ENCODE peak calls at places on chromosomes 6 and 20, in seven cellular contexts. E is cardiac fibroblast, N is OCI-LY7, U is upper lobe of right lung, A is cardiac muscle cell, Z is heart right ventricle, T is fibroblast of pulmonary artery. F is an unnamed sample.

GRCh38 chr6:156933201-156934053 is 156.2 kb downstream of the ARID1B start:
- DNase-seq in E (no peak), N (peak; percentile 58), U (peak; percentile 77), A (peak; percentile 59), Z (no peak), T (no peak), F (no peak)

GRCh38 chr20:1369970-1370369 is 22.9 kb downstream of the FKBP1A start:
- DNase-seq in E (no peak), N (no peak), U (no peak), A (no peak), Z (no peak), T (no peak), F (no peak)

GRCh38 chr6:144582939-144583613 is 297.9 kb downstream of the UTRN start:
- DNase-seq in E (peak; percentile 34), N (peak; percentile 63), U (peak; percentile 65), A (peak; percentile 24), Z (peak; percentile 32), T (no peak), F (peak; percentile 49)

GRCh38 chr6:42406296-42407280 is 45.1 kb downstream of the TRERF1 start:
- DNase-seq in E (peak; percentile 39), N (no peak), U (no peak), A (no peak), Z (peak; percentile 50), T (peak; percentile 73), F (peak; percentile 43)

GRCh38 chr6:135181333-135182119 is 418 bp downstream of the MYB start:
- DNase-seq in E (no peak), N (peak; percentile 44), U (no peak), A (no peak), Z (no peak), T (no peak), F (peak; percentile 22)

GRCh38 chr20:51924509-51924908 is 122.2 kb upstream of the SALL4 start:
- DNase-seq in E (no peak), N (no peak), U (no peak), A (no peak), Z (no peak), T (no peak), F (no peak)

GRCh38 chr20:22080985-22081384 is 375.5 kb downstream of the PAX1 start:
- DNase-seq in E (no peak), N (no peak), U (no peak), A (no peak), Z (no peak), T (no peak), F (no peak)

GRCh38 chr20:44955270-44955669 is 4.9 kb downstream of the TOMM34 start:
- DNase-seq in E (no peak), N (no peak), U (no peak), A (no peak), Z (no peak), T (no peak), F (no peak)

GRCh38 chr6:168577496-168577895 is 136.5 kb downstream of the SMOC2 start:
- DNase-seq in E (no peak), N (no peak), U (no peak), A (no peak), Z (no peak), T (no peak), F (no peak)

GRCh38 chr20:63538204-63539091 is 1.3 kb upstream of the PTK6 start:
- DNase-seq in E (no peak), N (peak; percentile 29), U (peak; percentile 89), A (no peak), Z (no peak), T (peak; percentile 38), F (no peak)

GRCh38 chr6:82178084-82178758 is 69.3 kb downstream of the IBTK start:
- DNase-seq in E (peak; percentile 65), N (no peak), U (no peak), A (no peak), Z (no peak), T (peak; percentile 73), F (peak; percentile 57)

GRCh38 chr20:23396961-23397620 is 24.2 kb downstream of the NAPB start:
- DNase-seq in E (peak; percentile 25), N (no peak), U (no peak), A (no peak), Z (no peak), T (peak; percentile 21), F (peak; percentile 36)

GRCh38 chr6:20833881-20834515 is 299.7 kb downstream of the CDKAL1 start:
- DNase-seq in E (no peak), N (no peak), U (no peak), A (no peak), Z (no peak), T (peak; percentile 36), F (no peak)

GRCh38 chr20:31666258-31667042 is 28.7 kb downstream of the COX4I2 start:
- DNase-seq in E (no peak), N (peak; percentile 35), U (peak; percentile 83), A (no peak), Z (peak; percentile 65), T (no peak), F (no peak)

GRCh38 chr6:35808688-35809087 is 3.5 kb downstream of the LHFPL5 start:
- DNase-seq in E (no peak), N (no peak), U (no peak), A (no peak), Z (no peak), T (peak; percentile 32), F (no peak)

GRCh38 chr20:5767493-5768098 is 17.4 kb downstream of the SHLD1 start:
- DNase-seq in E (no peak), N (no peak), U (no peak), A (no peak), Z (no peak), T (no peak), F (no peak)

GRCh38 chr20:8722277-8722928 is 346.5 kb upstream of the PLCB4 start:
- DNase-seq in E (peak; percentile 81), N (peak; percentile 76), U (no peak), A (peak; percentile 71), Z (peak; percentile 43), T (peak; percentile 87), F (peak; percentile 72)

GRCh38 chr20:37333848-37334318 is 12.1 kb upstream of the SRC start:
- DNase-seq in E (no peak), N (peak; percentile 23), U (no peak), A (no peak), Z (no peak), T (no peak), F (no peak)

GRCh38 chr6:27213544-27214125 is 33.9 kb upstream of the PRSS16 start:
- DNase-seq in E (peak; percentile 7), N (no peak), U (no peak), A (no peak), Z (no peak), T (peak; percentile 12), F (peak; percentile 49)

GRCh38 chr20:38260378-38261053 is at the start of gene KIAA1755:
- DNase-seq in E (no peak), N (no peak), U (no peak), A (peak; percentile 8), Z (peak; percentile 36), T (no peak), F (peak; percentile 39)

GRCh38 chr6:41594326-41594725 is 43.9 kb upstream of the MDFI start:
- DNase-seq in E (no peak), N (no peak), U (no peak), A (no peak), Z (no peak), T (no peak), F (no peak)

GRCh38 chr6:113306552-113307145 is 550.5 kb upstream of the MARCKS start:
- DNase-seq in E (peak; percentile 48), N (peak; percentile 43), U (peak; percentile 68), A (peak; percentile 63), Z (peak; percentile 40), T (peak; percentile 29), F (no peak)

GRCh38 chr6:131728296-131728939 is 17.6 kb upstream of the CTAGE9 start:
- DNase-seq in E (no peak), N (no peak), U (no peak), A (no peak), Z (no peak), T (no peak), F (peak; percentile 84)

GRCh38 chr6:131729550-131729949 is 18.7 kb upstream of the CTAGE9 start:
- DNase-seq in E (no peak), N (no peak), U (no peak), A (no peak), Z (no peak), T (no peak), F (no peak)

GRCh38 chr6:131727868-131728267 is 17.1 kb upstream of the CTAGE9 start:
- DNase-seq in E (no peak), N (no peak), U (no peak), A (no peak), Z (no peak), T (no peak), F (no peak)

GRCh38 chr6:131731224-131731623 is 20.4 kb upstream of the CTAGE9 start:
- DNase-seq in E (no peak), N (no peak), U (no peak), A (no peak), Z (no peak), T (no peak), F (no peak)

GRCh38 chr6:131730264-131730663 is 19.4 kb upstream of the CTAGE9 start:
- DNase-seq in E (no peak), N (no peak), U (no peak), A (no peak), Z (no peak), T (no peak), F (no peak)
- H3K4me3 ChIP-seq in E (no peak overlapping the region), N (no peak overlapping the region), U (no peak overlapping the region), A (no peak overlapping the region), Z (no peak overlapping the region), T (no peak overlapping the region), F (no peak overlapping the region)

DNA sequence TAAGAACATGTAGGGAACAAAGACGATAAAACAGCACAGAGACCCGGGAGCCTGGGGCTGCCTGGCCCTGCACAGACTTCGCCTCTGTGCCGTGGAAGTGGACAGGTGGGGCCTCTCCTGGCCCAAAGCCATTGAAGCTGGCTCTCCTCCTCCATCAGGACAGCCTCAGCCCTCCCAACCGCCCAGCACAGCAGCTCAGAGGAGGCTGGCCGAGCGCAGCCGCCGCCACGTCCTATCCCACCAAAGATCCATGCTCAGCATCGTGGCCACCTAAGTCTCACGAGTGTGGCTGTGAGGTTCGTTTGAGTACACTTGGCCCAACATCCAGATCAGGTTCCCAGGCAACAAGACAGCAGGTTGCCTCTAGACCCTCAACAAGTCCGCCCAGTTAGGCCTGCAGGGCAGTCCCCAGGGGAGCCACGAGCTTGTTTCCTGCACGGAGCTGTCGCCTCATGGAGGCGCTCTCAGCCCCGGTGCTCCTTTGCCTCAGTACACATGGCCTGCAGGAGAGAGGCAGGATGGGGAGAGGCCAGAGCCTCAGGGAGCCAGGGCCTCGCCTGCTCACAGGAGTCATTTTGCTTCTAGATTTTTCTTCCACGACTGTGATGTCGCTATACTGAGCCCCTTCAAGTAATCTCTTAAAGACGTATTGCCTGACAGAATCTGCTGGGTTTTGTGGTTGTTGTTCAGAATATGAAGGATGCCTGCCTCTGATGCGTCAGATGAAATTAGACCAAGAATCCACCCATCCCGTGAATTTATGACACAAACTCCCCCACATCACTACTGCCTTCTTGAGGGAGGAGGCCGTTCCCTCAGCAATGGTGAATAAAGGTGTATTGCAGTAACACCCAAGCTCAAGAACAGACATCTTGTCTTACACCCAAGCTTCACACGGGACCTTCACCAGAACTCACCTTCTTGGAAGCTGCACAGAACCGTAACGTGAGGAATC is 102.7 kb downstream of the RNASET2 start:
- DNase-seq in E (no peak), N (no peak), U (no peak), A (no peak), Z (no peak), T (no peak), F (no peak)
- TF ChIP-seq CTCF in E (no peak), N (no peak), U (no peak), A (no peak), Z (no peak), T (no peak), F (no peak)

GRCh38 chr6:33592595-33593413 is 12.7 kb upstream of the BAK1 start:
- DNase-seq in E (no peak), N (peak; percentile 89), U (peak; percentile 83), A (no peak), Z (no peak), T (no peak), F (no peak)
- H3K4me3 ChIP-seq in E (no peak overlapping the region), N (peak overlapping the region; percentile 58), U (peak overlapping the region; percentile 25), A (no peak overlapping the region), Z (peak overlapping the region; percentile 14), T (no peak overlapping the region), F (no peak overlapping the region)

GRCh38 chr6:28600188-28600587 is 74.5 kb downstream of the GPX5 start:
- DNase-seq in E (no peak), N (no peak), U (no peak), A (no peak), Z (no peak), T (no peak), F (no peak)
- TF ChIP-seq CTCF in E (no peak), N (no peak), U (no peak), A (no peak), Z (no peak), T (no peak), F (no peak)